ENCODE peak calls at places on chromosomes 7 and 10, in four cellular contexts. One of them, this sample, is unnamed.

GRCh38 chr7:1264345-1265280 is 31.9 kb downstream of the UNCX start:
- DNase-seq in foreskin fibroblast: no peak
- DNase-seq in upper lobe of right lung: no peak
- DNase-seq in colonic mucosa: no peak
- DNase-seq in this sample: no peak

GRCh38 chr10:100984670-100985177 is 2.6 kb downstream of the MRPL43 start:
- DNase-seq in colonic mucosa: no peak
- DNase-seq in upper lobe of right lung: no peak
- DNase-seq in foreskin fibroblast: no peak
- DNase-seq in this sample: no peak

GRCh38 chr7:138875794-138876193 is 77.8 kb upstream of the ATP6V0A4 start:
- DNase-seq in foreskin fibroblast: peak
- DNase-seq in colonic mucosa: no peak
- DNase-seq in upper lobe of right lung: no peak
- DNase-seq in this sample: peak

GRCh38 chr7:140403878-140404564 is at the start of gene RAB19:
- DNase-seq in foreskin fibroblast: no peak
- DNase-seq in upper lobe of right lung: peak
- DNase-seq in colonic mucosa: peak
- DNase-seq in this sample: no peak

GRCh38 chr10:61971016-61971350 is 69.5 kb downstream of the ARID5B start:
- DNase-seq in upper lobe of right lung: no peak
- DNase-seq in colonic mucosa: no peak
- DNase-seq in foreskin fibroblast: no peak
- DNase-seq in this sample: no peak

GRCh38 chr7:157477550-157478212 is 140.9 kb downstream of the DNAJB6 start:
- DNase-seq in foreskin fibroblast: no peak
- DNase-seq in upper lobe of right lung: peak
- DNase-seq in colonic mucosa: no peak
- DNase-seq in this sample: no peak

GRCh38 chr10:45596556-45596955 is 76.0 kb downstream of the ZFAND4 start:
- DNase-seq in foreskin fibroblast: no peak
- DNase-seq in colonic mucosa: no peak
- DNase-seq in upper lobe of right lung: no peak
- DNase-seq in this sample: no peak

GRCh38 chr10:70497120-70497545 is 18.6 kb downstream of the PALD1 start:
- DNase-seq in colonic mucosa: no peak
- DNase-seq in foreskin fibroblast: no peak
- DNase-seq in upper lobe of right lung: no peak
- DNase-seq in this sample: no peak

GRCh38 chr10:108901766-108902365 is 1021.4 kb downstream of the XPNPEP1 start:
- DNase-seq in foreskin fibroblast: no peak
- DNase-seq in upper lobe of right lung: no peak
- DNase-seq in colonic mucosa: no peak
- DNase-seq in this sample: no peak

GRCh38 chr10:33460461-33461294 is 126.2 kb upstream of the NRP1 start:
- DNase-seq in upper lobe of right lung: no peak
- DNase-seq in foreskin fibroblast: peak
- DNase-seq in colonic mucosa: peak
- DNase-seq in this sample: no peak

DNA sequence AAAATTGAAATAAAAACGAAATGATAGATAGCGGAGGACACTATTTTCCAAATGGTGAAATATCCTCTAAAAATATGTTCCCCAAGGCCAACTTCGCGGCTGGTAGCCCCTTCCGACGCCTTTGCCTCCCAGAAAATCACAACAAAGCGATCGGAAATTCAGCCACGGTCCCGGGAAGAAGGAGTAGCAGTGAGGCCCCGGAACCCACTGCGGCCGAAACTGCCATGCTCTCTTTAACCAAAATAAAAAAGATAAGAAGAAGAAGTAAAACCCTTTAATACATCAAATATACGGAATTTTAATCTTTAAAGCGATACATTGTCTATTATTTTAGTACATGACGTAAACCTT is 4.0 kb downstream of the ZNF503 start:
- DNase-seq in colonic mucosa: no peak
- DNase-seq in foreskin fibroblast: no peak
- DNase-seq in upper lobe of right lung: no peak
- DNase-seq in this sample: no peak
- H3K4me3 ChIP-seq in colonic mucosa: peak
- H3K4me3 ChIP-seq in foreskin fibroblast: no peak
- H3K4me3 ChIP-seq in upper lobe of right lung: peak
- H3K4me3 ChIP-seq in this sample: peak

GRCh38 chr10:93745411-93746065 is 12.2 kb upstream of the LGI1 start:
- DNase-seq in foreskin fibroblast: peak
- DNase-seq in upper lobe of right lung: no peak
- DNase-seq in colonic mucosa: no peak
- DNase-seq in this sample: no peak
- TF ChIP-seq CTCF in foreskin fibroblast: peak
- TF ChIP-seq CTCF in upper lobe of right lung: no peak
- TF ChIP-seq CTCF in colonic mucosa: no peak
- TF ChIP-seq CTCF in this sample: peak

GRCh38 chr10:95288273-95288672 is 2.5 kb downstream of the PDLIM1 start:
- DNase-seq in colonic mucosa: no peak
- DNase-seq in upper lobe of right lung: no peak
- DNase-seq in foreskin fibroblast: no peak
- DNase-seq in this sample: no peak
- H3K4me3 ChIP-seq in colonic mucosa: peak
- H3K4me3 ChIP-seq in upper lobe of right lung: peak
- H3K4me3 ChIP-seq in foreskin fibroblast: no peak
- H3K4me3 ChIP-seq in this sample: no peak

GRCh38 chr10:86103391-86104101 is 263.0 kb downstream of the GRID1 start:
- DNase-seq in colonic mucosa: no peak
- DNase-seq in upper lobe of right lung: no peak
- DNase-seq in foreskin fibroblast: no peak
- DNase-seq in this sample: no peak
- TF ChIP-seq CTCF in colonic mucosa: no peak
- TF ChIP-seq CTCF in upper lobe of right lung: no peak
- TF ChIP-seq CTCF in foreskin fibroblast: no peak
- TF ChIP-seq CTCF in this sample: no peak

DNA sequence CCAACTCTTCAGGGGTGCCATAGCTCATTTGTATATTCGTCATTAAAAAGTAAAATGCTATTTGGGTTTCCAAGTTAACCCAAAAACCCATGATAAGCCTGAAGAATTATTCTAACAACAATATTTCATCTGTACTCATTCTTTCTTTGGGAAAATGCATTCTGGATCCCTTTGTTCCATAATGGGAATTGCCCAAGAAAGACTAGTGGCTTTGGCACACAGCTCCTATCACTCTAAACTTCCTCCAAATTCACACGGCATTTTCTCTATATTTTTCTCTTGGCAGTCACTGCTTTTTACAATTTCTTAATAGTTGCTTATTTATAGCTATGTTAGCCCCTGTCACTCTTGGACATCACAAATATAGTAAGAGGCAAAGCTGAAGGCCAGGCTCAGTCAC is 29.1 kb downstream of the CHCHD3 start:
- DNase-seq in foreskin fibroblast: no peak
- DNase-seq in colonic mucosa: no peak
- DNase-seq in upper lobe of right lung: no peak
- DNase-seq in this sample: no peak
- H3K4me3 ChIP-seq in foreskin fibroblast: no peak
- H3K4me3 ChIP-seq in colonic mucosa: no peak
- H3K4me3 ChIP-seq in upper lobe of right lung: no peak
- H3K4me3 ChIP-seq in this sample: no peak

DNA sequence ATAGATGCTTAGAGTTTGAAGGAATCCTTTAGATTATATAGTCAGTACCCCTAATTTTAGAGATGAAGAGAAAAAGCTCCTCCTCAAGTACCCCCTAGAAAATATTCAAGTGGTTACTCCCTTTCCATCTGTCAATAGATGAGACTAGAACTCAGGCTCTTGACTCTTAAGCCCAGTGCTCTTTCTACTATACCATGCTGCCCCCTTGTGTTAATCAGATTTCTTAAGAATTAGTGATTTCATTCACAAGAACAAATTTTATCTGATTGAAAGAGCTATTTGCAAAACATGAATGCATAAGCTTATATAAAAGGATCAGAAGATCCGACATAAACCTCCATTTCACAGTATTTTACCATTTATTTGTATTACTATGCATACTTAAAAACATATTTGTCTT is 179.3 kb downstream of the TFEC start:
- DNase-seq in upper lobe of right lung: no peak
- DNase-seq in foreskin fibroblast: peak
- DNase-seq in colonic mucosa: no peak
- DNase-seq in this sample: no peak
- TF ChIP-seq CTCF in upper lobe of right lung: peak
- TF ChIP-seq CTCF in foreskin fibroblast: peak
- TF ChIP-seq CTCF in colonic mucosa: peak
- TF ChIP-seq CTCF in this sample: peak